ENCODE peak calls at places on chromosomes 5 and 9, in four cellular contexts. One of them, this sample, is unnamed.

GRCh38 chr9:87871425-87872078 is 11.1 kb upstream of the SPATA31E1 start:
- DNase-seq in GM13977: no peak
- DNase-seq in non-pigmented ciliary epithelial cell: no peak
- DNase-seq in T47D: no peak
- DNase-seq in this sample: no peak

GRCh38 chr9:105064248-105065118 is 136.5 kb upstream of the ABCA1 start:
- DNase-seq in T47D: no peak
- DNase-seq in non-pigmented ciliary epithelial cell: peak; percentile 88
- DNase-seq in GM13977: no peak
- DNase-seq in this sample: peak; percentile 97

GRCh38 chr5:41893074-41893851 is 10.9 kb upstream of the RIMOC1 start:
- DNase-seq in GM13977: no peak
- DNase-seq in T47D: no peak
- DNase-seq in non-pigmented ciliary epithelial cell: no peak
- DNase-seq in this sample: no peak

GRCh38 chr9:92035146-92035545 is 80.1 kb downstream of the SPTLC1 start:
- DNase-seq in non-pigmented ciliary epithelial cell: no peak
- DNase-seq in GM13977: no peak
- DNase-seq in T47D: no peak
- DNase-seq in this sample: no peak

GRCh38 chr9:90783964-90784363 is 17.7 kb upstream of the SYK start:
- DNase-seq in GM13977: no peak
- DNase-seq in non-pigmented ciliary epithelial cell: no peak
- DNase-seq in T47D: no peak
- DNase-seq in this sample: no peak

GRCh38 chr9:82295177-82295576 is 306.6 kb downstream of the SPATA31D1 start:
- DNase-seq in GM13977: no peak
- DNase-seq in T47D: no peak
- DNase-seq in non-pigmented ciliary epithelial cell: no peak
- DNase-seq in this sample: no peak

GRCh38 chr5:170644501-170644900 is 139.0 kb upstream of the GABRP start:
- DNase-seq in non-pigmented ciliary epithelial cell: no peak
- DNase-seq in T47D: no peak
- DNase-seq in GM13977: no peak
- DNase-seq in this sample: no peak

GRCh38 chr9:35111006-35111933 is 4.4 kb downstream of the ATOSB start:
- DNase-seq in GM13977: peak; percentile 98
- DNase-seq in T47D: peak; percentile 92
- DNase-seq in non-pigmented ciliary epithelial cell: peak; percentile 97
- DNase-seq in this sample: peak; percentile 96

GRCh38 chr5:125326114-125326513 is 579.7 kb upstream of the ZNF608 start:
- DNase-seq in non-pigmented ciliary epithelial cell: peak; percentile 66
- DNase-seq in T47D: no peak
- DNase-seq in GM13977: no peak
- DNase-seq in this sample: no peak

GRCh38 chr5:38188591-38188990 is 69.8 kb upstream of the EGFLAM start:
- DNase-seq in non-pigmented ciliary epithelial cell: no peak
- DNase-seq in GM13977: no peak
- DNase-seq in T47D: no peak
- DNase-seq in this sample: no peak

GRCh38 chr9:1941989-1942388 is 73.2 kb upstream of the SMARCA2 start:
- DNase-seq in GM13977: no peak
- DNase-seq in T47D: no peak
- DNase-seq in non-pigmented ciliary epithelial cell: no peak
- DNase-seq in this sample: no peak

GRCh38 chr5:1396029-1396816 is 49.0 kb downstream of the SLC6A3 start:
- DNase-seq in non-pigmented ciliary epithelial cell: no peak
- DNase-seq in GM13977: no peak
- DNase-seq in T47D: no peak
- DNase-seq in this sample: no peak

GRCh38 chr9:110427497-110428104 is 89.9 kb upstream of the TXNDC8 start:
- DNase-seq in T47D: peak; percentile 22
- DNase-seq in non-pigmented ciliary epithelial cell: no peak
- DNase-seq in GM13977: peak; percentile 31
- DNase-seq in this sample: no peak

GRCh38 chr9:137000177-137000930 is 4.0 kb upstream of the CLIC3 start:
- DNase-seq in non-pigmented ciliary epithelial cell: peak; percentile 50
- DNase-seq in GM13977: peak; percentile 92
- DNase-seq in T47D: no peak
- DNase-seq in this sample: no peak

GRCh38 chr5:53246042-53246836 is 136.7 kb upstream of the MOCS2 start:
- DNase-seq in T47D: no peak
- DNase-seq in GM13977: no peak
- DNase-seq in non-pigmented ciliary epithelial cell: peak; percentile 72
- DNase-seq in this sample: peak; percentile 78

GRCh38 chr9:26033346-26033745 is 355.1 kb upstream of the TUSC1 start:
- DNase-seq in GM13977: no peak
- DNase-seq in T47D: no peak
- DNase-seq in non-pigmented ciliary epithelial cell: no peak
- DNase-seq in this sample: no peak

This sample was measured in epithelial cell of prostate.